ENCODE peak calls at places on chromosomes 1 and 21, in eight cellular contexts. P is activated naive CD8-positive, alpha-beta T cell treated with anti-CD3 and anti-CD28 coated beads for 36 hours; A is central memory CD4-positive, alpha-beta T cell; J is uterus; C is NCI-H345; O is iPS-NIHi11; F is GM12865; Z is NAMALWA. N is an unnamed sample.

GRCh38 chr1:6955357-6956154 is 170.3 kb downstream of the CAMTA1 start:
- DNase-seq in Z (no peak), O (no peak), F (no peak), J (no peak), P (no peak), C (peak; percentile 44), A (no peak), N (no peak)

GRCh38 chr1:200179126-200179780 is 151.7 kb downstream of the NR5A2 start:
- DNase-seq in F (no peak), P (no peak), O (no peak), C (no peak), A (no peak), J (no peak), Z (no peak), N (no peak)

GRCh38 chr1:6028042-6028895 is 17.4 kb upstream of the KCNAB2 start:
- DNase-seq in P (peak; percentile 64), A (peak; percentile 81), F (peak; percentile 75), C (no peak), O (no peak), J (no peak), Z (peak; percentile 68), N (no peak)

GRCh38 chr1:25948641-25949040 is 42.4 kb upstream of the STMN1 start:
- DNase-seq in A (no peak), J (no peak), F (no peak), O (no peak), P (no peak), Z (no peak), C (no peak), N (no peak)

GRCh38 chr1:156709743-156710489 is 4.5 kb upstream of the CRABP2 start:
- DNase-seq in J (peak; percentile 52), O (no peak), A (no peak), F (no peak), P (no peak), Z (no peak), C (no peak), N (no peak)

GRCh38 chr21:44299458-44300261 is at the start of gene PFKL:
- DNase-seq in P (peak; percentile 80), O (peak; percentile 93), C (peak; percentile 68), A (peak; percentile 39), J (peak; percentile 57), Z (peak; percentile 69), F (peak; percentile 94), N (peak; percentile 48)

GRCh38 chr1:171780583-171781166 is 785 bp upstream of the METTL13 start:
- DNase-seq in C (no peak), F (no peak), O (no peak), Z (no peak), J (no peak), A (no peak), P (no peak), N (no peak)

GRCh38 chr1:116775116-116775752 is 21.0 kb downstream of the CD2 start:
- DNase-seq in Z (no peak), P (no peak), O (no peak), C (no peak), A (no peak), J (no peak), F (no peak), N (no peak)

GRCh38 chr1:18681423-18681835 is 50.8 kb downstream of the PAX7 start:
- DNase-seq in O (peak; percentile 82), C (peak; percentile 15), J (no peak), A (peak; percentile 7), F (peak; percentile 31), Z (peak; percentile 61), P (no peak), N (no peak)

GRCh38 chr1:228016181-228016510 is 9.3 kb downstream of the WNT3A start:
- DNase-seq in O (no peak), F (no peak), A (no peak), P (no peak), J (no peak), Z (no peak), C (no peak), N (no peak)

GRCh38 chr1:222284466-222284865 is 263.4 kb downstream of the HHIPL2 start:
- DNase-seq in O (no peak), A (no peak), F (no peak), C (no peak), P (no peak), J (no peak), Z (no peak), N (no peak)

GRCh38 chr1:44780583-44781121 is 5.3 kb downstream of the RPS8 start:
- DNase-seq in C (no peak), A (no peak), J (no peak), Z (peak; percentile 32), F (no peak), O (no peak), P (no peak), N (no peak)

GRCh38 chr1:44554706-44555105 is 119.6 kb downstream of the TMEM53 start:
- DNase-seq in F (no peak), P (no peak), Z (no peak), A (no peak), O (no peak), J (no peak), C (no peak), N (no peak)

GRCh38 chr1:40661678-40662077 is 3.8 kb downstream of the RIMS3 start:
- DNase-seq in C (no peak), J (no peak), P (no peak), O (no peak), A (no peak), Z (no peak), F (no peak), N (no peak)

GRCh38 chr21:42845296-42845965 is 33.9 kb downstream of the WDR4 start:
- DNase-seq in P (no peak), F (no peak), O (peak; percentile 1), A (no peak), C (no peak), J (no peak), Z (no peak), N (no peak)